ENCODE peak calls at places on chromosomes 1 and 21, in five cellular contexts. H is effector memory CD4-positive, alpha-beta T cell; X is aorta; D is SJSA1; K is IMR-90. V is an unnamed sample.

GRCh38 chr21:44899768-44900558 is 20.7 kb downstream of the ITGB2 start:
- DNase-seq in H (no peak), X (no peak), K (no peak), D (no peak), V (no peak)

GRCh38 chr1:176783281-176783680 is 320.3 kb downstream of the PAPPA2 start:
- DNase-seq in X (no peak), K (no peak), H (no peak), D (no peak), V (no peak)

GRCh38 chr1:51284487-51284954 is 45.8 kb downstream of the TTC39A start:
- DNase-seq in H (no peak), K (peak), D (no peak), X (no peak), V (no peak)

GRCh38 chr1:51906306-51907078 is 28.0 kb upstream of the NRDC start:
- DNase-seq in D (no peak), H (no peak), X (no peak), K (peak), V (no peak)

GRCh38 chr1:169113613-169114119 is 7.2 kb downstream of the ATP1B1 start:
- DNase-seq in D (peak), K (peak), X (no peak), H (no peak), V (no peak)

GRCh38 chr21:31879251-31879650 is 6.4 kb downstream of the HUNK start:
- DNase-seq in D (no peak), H (no peak), X (no peak), K (no peak), V (peak)

GRCh38 chr1:109392788-109393580 is 4.7 kb downstream of the SORT1 start:
- DNase-seq in H (no peak), K (peak), X (peak), D (peak), V (peak)

GRCh38 chr1:225423518-225423855 is 4.4 kb downstream of the LBR start:
- DNase-seq in H (no peak), D (no peak), K (no peak), X (no peak), V (no peak)

GRCh38 chr21:15701845-15702244 is 27.9 kb upstream of the USP25 start:
- DNase-seq in X (no peak), K (no peak), H (no peak), D (no peak), V (no peak)

GRCh38 chr1:205354259-205354904 is 2.3 kb downstream of the KLHDC8A start:
- DNase-seq in X (peak), K (peak), D (peak), H (peak), V (peak)

GRCh38 chr1:39224295-39224829 is 19.9 kb downstream of the MACF1 start:
- DNase-seq in K (peak), D (no peak), H (no peak), X (no peak), V (no peak)

GRCh38 chr1:112496290-112496689 is 12.5 kb upstream of the WNT2B start:
- DNase-seq in X (no peak), D (no peak), K (peak), H (no peak), V (no peak)

GRCh38 chr1:86382878-86383277 is 13.2 kb downstream of the ODF2L start:
- DNase-seq in X (no peak), H (no peak), D (no peak), K (no peak), V (no peak)

GRCh38 chr1:165376041-165376810 is 19.7 kb upstream of the LMX1A start:
- DNase-seq in H (peak), D (peak), X (peak), K (peak), V (peak)

GRCh38 chr1:176073524-176074157 is 133.4 kb downstream of the COP1 start:
- DNase-seq in H (peak), D (peak), X (no peak), K (peak), V (peak)

GRCh38 chr1:234962340-234962989 is 166.2 kb downstream of the TOMM20 start:
- DNase-seq in D (peak), H (no peak), K (peak), X (peak), V (no peak)
- H3K4me3 ChIP-seq in D (no peak), H (peak), K (no peak), X (no peak), V (no peak)

GRCh38 chr21:46057111-46057709 is 40.7 kb upstream of the COL6A2 start:
- DNase-seq in X (no peak), D (peak), H (no peak), K (no peak), V (no peak)
- H3K4me3 ChIP-seq in X (no peak), D (no peak), H (no peak), K (no peak), V (no peak)

GRCh38 chr1:115140442-115141144 is 51.3 kb upstream of the TSPAN2 start:
- DNase-seq in X (no peak), D (peak), K (no peak), H (no peak), V (no peak)

GRCh38 chr1:115139381-115139780 is 50.1 kb upstream of the TSPAN2 start:
- DNase-seq in X (no peak), H (no peak), K (no peak), D (no peak), V (no peak)

GRCh38 chr1:115137191-115137590 is 47.9 kb upstream of the TSPAN2 start:
- DNase-seq in D (peak), X (no peak), K (no peak), H (no peak), V (no peak)

GRCh38 chr1:115138271-115138670 is 49.0 kb upstream of the TSPAN2 start:
- DNase-seq in D (peak), K (no peak), X (no peak), H (no peak), V (no peak)

GRCh38 chr1:115138973-115139372 is 49.7 kb upstream of the TSPAN2 start:
- DNase-seq in D (peak), H (peak), X (peak), K (peak), V (peak)
- H3K4me3 ChIP-seq in D (no peak), H (no peak), X (no peak), K (no peak), V (no peak)

DNA sequence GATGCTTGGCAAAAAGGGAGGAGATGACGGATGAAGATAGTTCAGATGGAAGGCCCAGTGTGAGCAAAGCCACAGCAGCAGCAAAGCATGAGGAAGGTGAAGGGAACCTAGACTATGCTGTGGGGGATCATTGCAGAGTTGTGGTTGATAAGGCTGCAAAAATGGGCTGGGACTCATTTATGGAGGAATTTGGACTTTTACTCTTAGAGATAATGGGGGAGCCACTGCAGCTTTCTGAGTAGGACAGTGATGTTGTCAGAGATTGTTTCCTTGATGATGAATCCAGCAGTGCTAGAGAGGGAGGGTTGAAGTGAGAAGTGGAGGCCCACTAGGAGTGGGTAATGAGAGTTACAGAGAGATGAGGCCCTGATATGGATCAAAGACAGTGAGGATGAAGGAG is 2.1 kb upstream of the C8A start:
- DNase-seq in K (no peak), X (no peak), H (no peak), D (no peak), V (no peak)
- H3K4me3 ChIP-seq in K (no peak), X (no peak), H (no peak), D (no peak), V (no peak)

GRCh38 chr1:198118136-198118535 is 38.7 kb upstream of the NEK7 start:
- DNase-seq in K (peak), H (no peak), X (peak), D (no peak), V (no peak)
- H3K4me3 ChIP-seq in K (no peak), H (no peak), X (no peak), D (no peak), V (no peak)

GRCh38 chr21:25562660-25563059 is 44.6 kb downstream of the MRPL39 start:
- DNase-seq in X (no peak), D (no peak), K (no peak), H (no peak), V (no peak)

GRCh38 chr21:25565272-25566199 is 41.7 kb downstream of the MRPL39 start:
- DNase-seq in D (no peak), K (no peak), H (no peak), X (no peak), V (no peak)

GRCh38 chr21:25561668-25562641 is 45.3 kb downstream of the MRPL39 start:
- DNase-seq in K (peak), H (peak), X (peak), D (peak), V (no peak)

GRCh38 chr21:25564349-25564948 is 42.8 kb downstream of the MRPL39 start:
- DNase-seq in D (no peak), K (no peak), X (no peak), H (no peak), V (no peak)

DNA sequence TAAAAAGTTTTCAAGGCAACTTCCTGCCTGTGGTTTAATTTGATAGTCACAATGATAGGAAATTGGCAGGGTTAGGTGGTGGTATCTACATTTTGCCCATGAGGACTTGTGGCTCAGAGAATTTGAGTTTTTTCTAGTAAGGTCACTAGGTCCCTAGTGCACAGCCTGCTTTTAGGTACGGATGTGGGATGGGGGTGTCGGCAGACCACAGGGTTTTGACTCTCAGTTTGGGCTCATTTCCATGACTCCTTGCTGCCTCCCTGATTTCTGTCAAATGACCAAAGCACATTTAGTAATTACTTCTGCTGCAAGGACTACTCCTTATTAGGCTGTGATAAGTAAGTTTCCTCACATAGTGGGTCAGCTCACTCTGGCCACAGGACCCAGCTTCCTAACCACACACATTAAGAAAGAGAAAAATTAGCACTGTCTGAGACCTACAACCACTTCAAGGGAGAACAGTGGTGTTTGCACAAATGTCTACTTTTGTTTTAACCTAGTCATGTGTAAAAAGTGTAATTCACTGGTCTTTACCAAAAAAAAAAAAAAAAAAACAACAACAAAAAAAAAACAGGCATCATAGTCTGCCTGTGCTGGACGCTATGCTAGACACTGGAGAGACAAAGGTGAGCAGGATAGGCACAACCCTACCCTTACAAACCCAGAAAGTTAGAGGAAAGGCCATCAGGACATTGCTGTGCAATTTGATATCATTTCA is 43.7 kb downstream of the MRPL39 start:
- DNase-seq in D (no peak), X (no peak), H (peak), K (no peak), V (no peak)
- H3K4me3 ChIP-seq in D (peak), X (peak), H (peak), K (peak), V (no peak)

GRCh38 chr1:18105196-18105595 is 2.4 kb upstream of the IGSF21 start:
- DNase-seq in K (no peak), H (no peak), D (no peak), X (no peak), V (no peak)

GRCh38 chr1:18108313-18109057 is 887 bp downstream of the IGSF21 start:
- DNase-seq in D (no peak), H (no peak), X (no peak), K (no peak), V (no peak)

GRCh38 chr1:18109756-18110597 is 2.4 kb downstream of the IGSF21 start:
- DNase-seq in K (no peak), D (no peak), X (peak), H (no peak), V (peak)

GRCh38 chr1:18109058-18109755 is 1.6 kb downstream of the IGSF21 start:
- DNase-seq in D (no peak), H (no peak), K (no peak), X (no peak), V (peak)

GRCh38 chr1:18107671-18108312 is at the start of gene IGSF21:
- DNase-seq in K (no peak), H (no peak), D (no peak), X (no peak), V (no peak)
- H3K4me3 ChIP-seq in K (no peak), H (no peak), D (no peak), X (no peak), V (peak)

GRCh38 chr1:170664283-170664827 is 424 bp downstream of the PRRX1 start:
- DNase-seq in H (no peak), D (peak), X (no peak), K (peak), V (no peak)

GRCh38 chr1:170664828-170665617 is 1.1 kb downstream of the PRRX1 start:
- DNase-seq in H (no peak), K (peak), D (no peak), X (peak), V (no peak)

GRCh38 chr1:170665625-170666024 is 1.7 kb downstream of the PRRX1 start:
- DNase-seq in X (no peak), H (no peak), D (no peak), K (no peak), V (no peak)

GRCh38 chr1:170668301-170668789 is 4.4 kb downstream of the PRRX1 start:
- DNase-seq in K (no peak), X (no peak), D (no peak), H (no peak), V (no peak)

GRCh38 chr1:170666661-170667060 is 2.7 kb downstream of the PRRX1 start:
- DNase-seq in D (no peak), X (no peak), H (no peak), K (no peak), V (no peak)
- H3K4me3 ChIP-seq in D (no peak), X (no peak), H (no peak), K (no peak), V (no peak)

GRCh38 chr1:228336308-228337030 is 70.2 kb downstream of the TRIM11 start:
- DNase-seq in H (no peak), D (no peak), K (peak), X (no peak), V (no peak)
- H3K4me3 ChIP-seq in H (no peak), D (no peak), K (no peak), X (no peak), V (no peak)

DNA sequence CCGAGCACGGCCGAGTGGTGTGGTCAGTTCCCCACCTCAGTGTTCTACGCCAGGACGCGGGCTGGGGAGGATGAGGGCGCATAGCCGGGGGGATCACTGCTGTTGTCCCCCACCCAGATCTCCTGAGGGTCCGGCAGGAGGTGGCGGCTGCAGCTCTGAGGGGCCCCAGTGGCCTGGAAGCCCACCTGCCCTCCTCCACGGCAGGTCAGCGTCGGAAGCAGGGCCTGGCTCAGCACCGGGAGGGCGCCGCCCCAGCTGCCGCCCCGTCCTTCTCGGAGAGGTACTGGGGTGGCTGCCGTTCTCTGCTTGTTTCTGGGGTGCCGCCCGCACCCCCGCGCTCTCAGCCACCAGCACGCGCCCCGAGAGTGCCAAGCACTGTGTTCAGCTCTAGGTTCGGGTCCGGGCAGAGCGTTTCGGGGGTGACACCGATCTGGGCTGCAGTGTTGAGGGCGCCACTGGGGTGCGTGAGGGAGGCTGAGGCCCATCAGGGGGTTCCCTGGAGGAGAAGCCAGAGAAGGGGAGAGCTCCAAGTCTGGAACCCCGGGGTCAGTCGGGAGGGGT is 17.4 kb downstream of the SAMD11 start:
- DNase-seq in D (no peak), H (no peak), X (no peak), K (no peak), V (no peak)
- H3K4me3 ChIP-seq in D (peak), H (peak), X (no peak), K (no peak), V (peak)

V was measured in prostate gland.